ENCODE peak calls at places on chromosomes 13 and 19, in seven cellular contexts. D, K, V, Q, N, M and O are unnamed samples.

GRCh38 chr19:19475845-19476828 is 39.2 kb downstream of the TSSK6 start:
- DNase-seq in K (peak), Q (peak), D (no peak), M (no peak), V (no peak), N (peak), O (no peak)

GRCh38 chr13:66748712-66749111 is 481.4 kb downstream of the PCDH9 start:
- DNase-seq in M (no peak), D (no peak), Q (no peak), K (no peak), V (no peak), N (no peak), O (no peak)

GRCh38 chr19:18951721-18952281 is 10.8 kb upstream of the HOMER3 start:
- DNase-seq in Q (no peak), D (no peak), N (no peak), V (peak), M (no peak), K (no peak), O (no peak)

GRCh38 chr19:582497-583197 is 7.0 kb upstream of the HCN2 start:
- DNase-seq in D (peak), Q (peak), M (no peak), V (no peak), K (no peak), N (no peak), O (no peak)

GRCh38 chr19:17848598-17849292 is 963 bp upstream of the JAK3 start:
- DNase-seq in N (no peak), Q (no peak), K (no peak), V (no peak), D (no peak), M (no peak), O (no peak)

GRCh38 chr19:39111593-39112199 is 13.9 kb upstream of the PAK4 start:
- DNase-seq in M (no peak), D (no peak), N (no peak), K (no peak), Q (peak), V (no peak), O (no peak)

GRCh38 chr13:44298314-44298713 is 75.3 kb upstream of the SERP2 start:
- DNase-seq in D (no peak), N (no peak), K (no peak), V (no peak), Q (no peak), M (no peak), O (no peak)

GRCh38 chr19:5157186-5157585 is 183.4 kb downstream of the PTPRS start:
- DNase-seq in K (no peak), D (peak), N (no peak), M (no peak), Q (no peak), V (no peak), O (peak)

GRCh38 chr19:27679399-27679798 is 1533.6 kb downstream of the UQCRFS1 start:
- DNase-seq in N (no peak), K (no peak), D (no peak), M (no peak), Q (no peak), V (no peak), O (no peak)

GRCh38 chr19:41543582-41543981 is 32.4 kb upstream of the CEACAM21 start:
- DNase-seq in D (no peak), K (no peak), V (no peak), Q (no peak), N (no peak), M (no peak), O (no peak)

GRCh38 chr13:68697551-68697950 is 1410.1 kb upstream of the ATXN8OS start:
- DNase-seq in V (peak), K (no peak), M (no peak), D (no peak), Q (no peak), N (no peak), O (no peak)

GRCh38 chr13:91513790-91514189 is 115.4 kb downstream of the GPC5 start:
- DNase-seq in Q (no peak), D (no peak), N (no peak), M (no peak), V (no peak), K (no peak), O (no peak)

GRCh38 chr13:114022876-114023275 is 49.0 kb upstream of the C13orf46 start:
- DNase-seq in V (no peak), N (no peak), Q (no peak), M (no peak), D (no peak), K (no peak), O (no peak)

GRCh38 chr19:51887522-51888498 is at the start of gene ZNF577:
- DNase-seq in V (peak), M (no peak), D (peak), N (peak), Q (peak), K (peak), O (peak)

GRCh38 chr13:98976338-98976737 is 1.5 kb downstream of the DOCK9 start:
- DNase-seq in M (no peak), D (no peak), K (no peak), N (no peak), V (no peak), Q (peak), O (no peak)

GRCh38 chr19:1780272-1780957 is 27.1 kb downstream of the ONECUT3 start:
- DNase-seq in M (no peak), N (no peak), Q (peak), V (no peak), K (no peak), D (no peak), O (no peak)